ENCODE peak calls at places on chromosomes 5 and 9, in eight cellular contexts. B is HuH-7.5, R is ACHN, I is AG09319, O is A172, T is RWPE1, A is hypothalamus, D is foreskin fibroblast. X is an unnamed sample.

GRCh38 chr9:17742065-17742464 is 163.2 kb downstream of the SH3GL2 start:
- DNase-seq in B (no peak), T (no peak), R (peak; percentile 8), A (no peak), O (no peak), I (no peak), D (no peak), X (no peak)

GRCh38 chr5:999724-1000123 is 8.9 kb upstream of the NKD2 start:
- DNase-seq in T (no peak), D (no peak), A (no peak), R (no peak), I (no peak), O (no peak), B (no peak), X (no peak)

GRCh38 chr5:39194466-39195136 is 24.8 kb downstream of the FYB1 start:
- DNase-seq in T (peak; percentile 81), A (no peak), R (no peak), D (peak; percentile 65), B (peak; percentile 45), I (peak; percentile 49), O (no peak), X (peak; percentile 67)

GRCh38 chr5:6837519-6838110 is 124.4 kb downstream of the TENT4A start:
- DNase-seq in T (no peak), D (no peak), O (no peak), R (peak; percentile 28), I (no peak), B (no peak), A (no peak), X (no peak)

GRCh38 chr9:129648092-129648763 is 6.3 kb upstream of the ASB6 start:
- DNase-seq in D (no peak), O (no peak), I (no peak), R (no peak), T (no peak), A (no peak), B (no peak), X (no peak)

GRCh38 chr9:135525241-135526088 is 4.2 kb downstream of the LCN1 start:
- DNase-seq in O (no peak), B (no peak), A (no peak), I (no peak), T (no peak), R (no peak), D (no peak), X (no peak)

GRCh38 chr5:14720236-14720923 is 55.9 kb downstream of the OTULIN start:
- DNase-seq in O (no peak), A (no peak), B (no peak), R (no peak), D (peak; percentile 56), T (no peak), I (no peak), X (peak; percentile 48)

GRCh38 chr5:144144956-144145751 is 25.3 kb downstream of the YIPF5 start:
- DNase-seq in T (no peak), I (no peak), R (no peak), O (no peak), A (no peak), B (no peak), D (no peak), X (peak; percentile 21)

GRCh38 chr5:5497132-5497748 is 74.8 kb downstream of the ICE1 start:
- DNase-seq in O (peak; percentile 49), D (peak; percentile 58), B (peak; percentile 55), R (peak; percentile 43), A (peak; percentile 37), T (peak; percentile 55), I (peak; percentile 8), X (peak; percentile 28)

GRCh38 chr9:131872006-131872405 is 132.1 kb upstream of the RAPGEF1 start:
- DNase-seq in T (no peak), A (no peak), B (no peak), R (no peak), O (no peak), I (no peak), D (no peak), X (no peak)

GRCh38 chr5:179143446-179143845 is 83.3 kb downstream of the ZNF354C start:
- DNase-seq in B (no peak), T (no peak), A (no peak), R (no peak), O (no peak), I (no peak), D (peak; percentile 51), X (no peak)

GRCh38 chr9:98860871-98861293 is 53.4 kb downstream of the GALNT12 start:
- DNase-seq in R (peak; percentile 37), T (peak; percentile 64), O (peak; percentile 94), I (peak; percentile 96), A (peak; percentile 4), B (no peak), D (peak; percentile 91), X (peak; percentile 82)

GRCh38 chr5:138276402-138277054 is 2.1 kb upstream of the GFRA3 start:
- DNase-seq in D (no peak), T (no peak), R (no peak), A (no peak), O (no peak), I (no peak), B (no peak), X (no peak)

GRCh38 chr9:98222885-98223640 is 30.6 kb upstream of the CORO2A start:
- DNase-seq in A (no peak), I (peak; percentile 95), T (peak; percentile 100), R (peak; percentile 98), O (peak; percentile 100), B (no peak), D (peak; percentile 97), X (peak; percentile 95)

GRCh38 chr9:17906204-17906840 is 327.5 kb downstream of the SH3GL2 start:
- DNase-seq in D (no peak), T (no peak), B (no peak), I (no peak), A (no peak), O (no peak), R (no peak), X (no peak)

GRCh38 chr5:151454166-151454565 is 6.8 kb downstream of the SLC36A1 start:
- DNase-seq in B (no peak), O (no peak), I (no peak), A (no peak), D (no peak), T (no peak), R (no peak), X (no peak)

GRCh38 chr5:66602621-66603020 is 6.4 kb downstream of the MAST4 start:
- DNase-seq in B (no peak), R (no peak), I (no peak), O (no peak), D (no peak), T (no peak), A (no peak), X (no peak)

GRCh38 chr5:135600141-135600570 is 21.4 kb upstream of the CXCL14 start:
- DNase-seq in R (no peak), O (no peak), B (no peak), T (no peak), D (no peak), A (no peak), I (no peak), X (no peak)

GRCh38 chr5:124245276-124245675 is 501.2 kb downstream of the ZNF608 start:
- DNase-seq in O (no peak), I (no peak), D (no peak), B (no peak), A (no peak), T (no peak), R (no peak), X (no peak)

GRCh38 chr9:72540348-72540873 is 19.0 kb downstream of the TMC1 start:
- DNase-seq in T (peak; percentile 72), D (peak; percentile 59), B (no peak), O (peak; percentile 64), A (no peak), I (peak; percentile 65), R (no peak), X (no peak)

GRCh38 chr9:116959775-116960174 is 272.7 kb downstream of the TRIM32 start:
- DNase-seq in O (no peak), A (peak; percentile 27), R (no peak), B (no peak), T (no peak), D (no peak), I (no peak), X (no peak)

GRCh38 chr5:9540791-9541190 is 5.1 kb downstream of the SEMA5A start:
- DNase-seq in R (no peak), B (no peak), D (peak; percentile 47), T (no peak), O (no peak), I (no peak), A (no peak), X (no peak)

GRCh38 chr9:98501776-98502175 is 207.0 kb downstream of the GABBR2 start:
- DNase-seq in O (no peak), D (no peak), T (no peak), I (no peak), B (no peak), R (no peak), A (no peak), X (no peak)

GRCh38 chr9:122096620-122097415 is 3.7 kb upstream of the TTLL11 start:
- DNase-seq in B (no peak), T (no peak), A (no peak), I (no peak), D (no peak), O (no peak), R (no peak), X (no peak)

GRCh38 chr5:143739741-143740140 is 72.2 kb upstream of the HMHB1 start:
- DNase-seq in A (no peak), R (no peak), I (no peak), O (no peak), D (no peak), T (no peak), B (no peak), X (no peak)

GRCh38 chr5:151023651-151024050 is 3.3 kb downstream of the GPX3 start:
- DNase-seq in O (peak; percentile 54), T (peak; percentile 85), I (peak; percentile 64), R (no peak), B (no peak), A (no peak), D (no peak), X (no peak)

GRCh38 chr9:114616684-114617520 is 5.8 kb downstream of the TMEM268 start:
- DNase-seq in R (no peak), I (no peak), T (no peak), B (no peak), O (no peak), A (peak; percentile 19), D (no peak), X (no peak)